ENCODE peak calls at places on chromosomes 11 and 22, in seven cellular contexts. V is activated CD4-positive, alpha-beta T cell treated with anti-CD3 and anti-CD28 coated beads, Interleukin-2, amount 50 U/mL, for 1 hour; L is NCI-H1105; W is NCI-H460; A is T-helper 1 cell; D is GM23338; O is RCC 7860. R is an unnamed sample.

GRCh38 chr11:118434553-118435232 is 1.6 kb upstream of the KMT2A start:
- DNase-seq in V (peak; percentile 44), L (peak; percentile 54), W (no peak), A (peak; percentile 11), D (peak; percentile 73), O (no peak), R (peak; percentile 72)

GRCh38 chr11:46210133-46210636 is 67.3 kb upstream of the CREB3L1 start:
- DNase-seq in V (no peak), L (no peak), W (no peak), A (no peak), D (no peak), O (no peak), R (no peak)

GRCh38 chr11:126438272-126438671 is 82.8 kb downstream of the ST3GAL4 start:
- DNase-seq in V (no peak), L (no peak), W (no peak), A (no peak), D (no peak), O (no peak), R (no peak)

GRCh38 chr11:104076455-104076854 is 40.0 kb downstream of the DDI1 start:
- DNase-seq in V (no peak), L (no peak), W (no peak), A (no peak), D (no peak), O (no peak), R (no peak)

GRCh38 chr11:61963282-61964057 is 4.0 kb downstream of the FTH1 start:
- DNase-seq in V (peak; percentile 43), L (no peak), W (no peak), A (no peak), D (no peak), O (no peak), R (no peak)

GRCh38 chr22:31118046-31118820 is 4.5 kb upstream of the INPP5J start:
- DNase-seq in V (no peak), L (no peak), W (no peak), A (no peak), D (no peak), O (no peak), R (no peak)

GRCh38 chr22:33923660-33924246 is 3.5 kb upstream of the LARGE1 start:
- DNase-seq in V (no peak), L (peak; percentile 64), W (peak; percentile 59), A (no peak), D (peak; percentile 98), O (peak; percentile 47), R (peak; percentile 25)

GRCh38 chr11:83564845-83565244 is 278.7 kb upstream of the CCDC90B start:
- DNase-seq in V (no peak), L (no peak), W (no peak), A (no peak), D (no peak), O (no peak), R (no peak)

GRCh38 chr22:20565079-20565734 is 57.8 kb downstream of the MED15 start:
- DNase-seq in V (no peak), L (no peak), W (no peak), A (no peak), D (no peak), O (no peak), R (no peak)

GRCh38 chr22:41949297-41949965 is 2.5 kb upstream of the CENPM start:
- DNase-seq in V (no peak), L (no peak), W (no peak), A (no peak), D (no peak), O (no peak), R (no peak)

GRCh38 chr11:76231339-76231738 is 25.0 kb upstream of the WNT11 start:
- DNase-seq in V (no peak), L (no peak), W (no peak), A (no peak), D (no peak), O (no peak), R (no peak)

GRCh38 chr11:67302571-67303131 is 679 bp upstream of the SSH3 start:
- DNase-seq in V (no peak), L (no peak), W (peak; percentile 4), A (no peak), D (peak; percentile 85), O (no peak), R (no peak)

GRCh38 chr11:126840201-126840886 is 160.2 kb downstream of the KIRREL3 start:
- DNase-seq in V (no peak), L (no peak), W (no peak), A (no peak), D (no peak), O (no peak), R (no peak)

GRCh38 chr11:70097783-70098182 is 19.7 kb downstream of the ANO1 start:
- DNase-seq in V (no peak), L (no peak), W (no peak), A (no peak), D (no peak), O (no peak), R (no peak)

GRCh38 chr22:35555351-35555915 is 14.8 kb downstream of the RASD2 start:
- DNase-seq in V (no peak), L (no peak), W (no peak), A (no peak), D (no peak), O (no peak), R (no peak)

GRCh38 chr22:42862045-42862734 is 5.1 kb upstream of the ARFGAP3 start:
- DNase-seq in V (no peak), L (no peak), W (no peak), A (no peak), D (no peak), O (peak; percentile 14), R (no peak)

GRCh38 chr11:12043959-12044772 is 35.7 kb upstream of the DKK3 start:
- DNase-seq in V (peak; percentile 50), L (peak; percentile 69), W (peak; percentile 46), A (no peak), D (peak; percentile 80), O (peak; percentile 99), R (peak; percentile 69)

GRCh38 chr22:30423296-30423958 is 2.1 kb upstream of the MTFP1 start:
- DNase-seq in V (peak; percentile 41), L (no peak), W (no peak), A (no peak), D (peak; percentile 87), O (peak; percentile 85), R (peak; percentile 70)

GRCh38 chr11:131481317-131481716 is 110.9 kb downstream of the NTM start:
- DNase-seq in V (no peak), L (no peak), W (no peak), A (no peak), D (no peak), O (no peak), R (no peak)

GRCh38 chr22:41856484-41856883 is 23.6 kb downstream of the SREBF2 start:
- DNase-seq in V (no peak), L (no peak), W (no peak), A (no peak), D (no peak), O (no peak), R (no peak)

GRCh38 chr11:121754603-121755002 is 301.8 kb upstream of the SORL1-AS1 start:
- DNase-seq in V (no peak), L (no peak), W (no peak), A (no peak), D (no peak), O (no peak), R (no peak)

GRCh38 chr11:12289667-12290476 is 87.5 kb upstream of the PARVA start:
- DNase-seq in V (no peak), L (no peak), W (no peak), A (no peak), D (no peak), O (no peak), R (peak; percentile 46)

GRCh38 chr11:110509485-110509884 is 79.7 kb downstream of the FDX1 start:
- DNase-seq in V (no peak), L (no peak), W (no peak), A (no peak), D (no peak), O (no peak), R (no peak)

GRCh38 chr22:42754658-42755057 is 34.0 kb upstream of the A4GALT start:
- DNase-seq in V (no peak), L (no peak), W (peak; percentile 80), A (no peak), D (no peak), O (no peak), R (no peak)

GRCh38 chr22:35318346-35319215 is 18.9 kb downstream of the TOM1 start:
- DNase-seq in V (no peak), L (no peak), W (no peak), A (no peak), D (no peak), O (no peak), R (no peak)

GRCh38 chr22:39984006-39984405 is 10.7 kb upstream of the FAM83F start:
- DNase-seq in V (no peak), L (no peak), W (no peak), A (no peak), D (no peak), O (no peak), R (no peak)

GRCh38 chr11:132177106-132177505 is 806.7 kb downstream of the NTM start:
- DNase-seq in V (no peak), L (no peak), W (peak; percentile 24), A (no peak), D (peak; percentile 80), O (no peak), R (peak; percentile 33)

GRCh38 chr22:47354668-47355387 is 592.4 kb downstream of the TBC1D22A start:
- DNase-seq in V (no peak), L (no peak), W (no peak), A (no peak), D (no peak), O (no peak), R (no peak)

GRCh38 chr22:39738746-39739145 is 154.8 kb downstream of the ENTHD1 start:
- DNase-seq in V (no peak), L (no peak), W (no peak), A (no peak), D (no peak), O (no peak), R (no peak)

GRCh38 chr22:33018232-33018864 is 39.8 kb downstream of the SYN3 start:
- DNase-seq in V (peak; percentile 20), L (peak; percentile 35), W (peak; percentile 15), A (no peak), D (peak; percentile 90), O (peak; percentile 22), R (peak; percentile 56)

GRCh38 chr22:48051796-48052620 is 1289.6 kb downstream of the TBC1D22A start:
- DNase-seq in V (no peak), L (no peak), W (no peak), A (no peak), D (no peak), O (no peak), R (no peak)

GRCh38 chr22:44931077-44931540 is 78.7 kb downstream of the PHF21B start:
- DNase-seq in V (no peak), L (no peak), W (no peak), A (no peak), D (no peak), O (no peak), R (no peak)

GRCh38 chr11:93686812-93687211 is 25.3 kb downstream of the CEP295 start:
- DNase-seq in V (no peak), L (no peak), W (no peak), A (no peak), D (no peak), O (no peak), R (no peak)

GRCh38 chr11:129691154-129691553 is 124.5 kb upstream of the TMEM45B start:
- DNase-seq in V (no peak), L (no peak), W (no peak), A (no peak), D (no peak), O (no peak), R (no peak)

R was measured in DND-41.